ENCODE peak calls at places on chromosomes 1 and 21, in eight cellular contexts. One of them, this sample, is unnamed.

GRCh38 chr1:223745731-223746130 is 33.4 kb downstream of the CAPN2 start:
- DNase-seq in uterus: no peak
- DNase-seq in HepG2: no peak
- DNase-seq in HFFc6: no peak
- DNase-seq in astrocyte of the cerebellum: no peak
- DNase-seq in heart right ventricle: no peak
- DNase-seq in OCI-LY7: no peak
- DNase-seq in fibroblast of lung: peak; percentile 79
- DNase-seq in this sample: no peak

GRCh38 chr1:116772648-116773045 is 18.4 kb downstream of the CD2 start:
- DNase-seq in fibroblast of lung: peak; percentile 55
- DNase-seq in HepG2: no peak
- DNase-seq in HFFc6: no peak
- DNase-seq in heart right ventricle: no peak
- DNase-seq in OCI-LY7: no peak
- DNase-seq in astrocyte of the cerebellum: no peak
- DNase-seq in uterus: no peak
- DNase-seq in this sample: no peak

GRCh38 chr1:3552176-3552575 is 59.1 kb downstream of the MEGF6 start:
- DNase-seq in HepG2: no peak
- DNase-seq in astrocyte of the cerebellum: no peak
- DNase-seq in heart right ventricle: no peak
- DNase-seq in uterus: no peak
- DNase-seq in OCI-LY7: no peak
- DNase-seq in fibroblast of lung: no peak
- DNase-seq in HFFc6: no peak
- DNase-seq in this sample: no peak

GRCh38 chr1:31181515-31182343 is 58.0 kb downstream of the NKAIN1 start:
- DNase-seq in HepG2: peak; percentile 23
- DNase-seq in HFFc6: peak; percentile 14
- DNase-seq in uterus: peak; percentile 22
- DNase-seq in astrocyte of the cerebellum: no peak
- DNase-seq in heart right ventricle: peak; percentile 29
- DNase-seq in OCI-LY7: peak; percentile 52
- DNase-seq in fibroblast of lung: no peak
- DNase-seq in this sample: peak; percentile 73

GRCh38 chr1:18926315-18927081 is 24.1 kb upstream of the ALDH4A1 start:
- DNase-seq in astrocyte of the cerebellum: no peak
- DNase-seq in HFFc6: peak; percentile 94
- DNase-seq in fibroblast of lung: peak; percentile 96
- DNase-seq in heart right ventricle: peak; percentile 85
- DNase-seq in uterus: no peak
- DNase-seq in HepG2: no peak
- DNase-seq in OCI-LY7: peak; percentile 53
- DNase-seq in this sample: peak; percentile 93

GRCh38 chr21:36297938-36298572 is 21.9 kb upstream of the MORC3 start:
- DNase-seq in HFFc6: no peak
- DNase-seq in heart right ventricle: peak; percentile 38
- DNase-seq in fibroblast of lung: no peak
- DNase-seq in HepG2: peak; percentile 5
- DNase-seq in uterus: no peak
- DNase-seq in astrocyte of the cerebellum: no peak
- DNase-seq in OCI-LY7: peak; percentile 92
- DNase-seq in this sample: peak; percentile 84

GRCh38 chr1:29410476-29410875 is 174.2 kb downstream of the PTPRU start:
- DNase-seq in fibroblast of lung: no peak
- DNase-seq in heart right ventricle: no peak
- DNase-seq in OCI-LY7: no peak
- DNase-seq in HFFc6: no peak
- DNase-seq in astrocyte of the cerebellum: no peak
- DNase-seq in HepG2: no peak
- DNase-seq in uterus: no peak
- DNase-seq in this sample: no peak

GRCh38 chr1:214840366-214840765 is 237.4 kb downstream of the CENPF start:
- DNase-seq in HFFc6: no peak
- DNase-seq in fibroblast of lung: peak; percentile 82
- DNase-seq in HepG2: no peak
- DNase-seq in astrocyte of the cerebellum: peak; percentile 49
- DNase-seq in OCI-LY7: no peak
- DNase-seq in uterus: no peak
- DNase-seq in heart right ventricle: no peak
- DNase-seq in this sample: no peak

GRCh38 chr1:236066054-236066453 is 1.2 kb upstream of the NID1 start:
- DNase-seq in astrocyte of the cerebellum: no peak
- DNase-seq in heart right ventricle: peak; percentile 54
- DNase-seq in HepG2: no peak
- DNase-seq in OCI-LY7: no peak
- DNase-seq in uterus: no peak
- DNase-seq in fibroblast of lung: no peak
- DNase-seq in HFFc6: no peak
- DNase-seq in this sample: no peak

GRCh38 chr1:207817778-207818751 is 66.2 kb downstream of the CD46 start:
- DNase-seq in heart right ventricle: peak; percentile 62
- DNase-seq in HFFc6: no peak
- DNase-seq in HepG2: no peak
- DNase-seq in fibroblast of lung: no peak
- DNase-seq in astrocyte of the cerebellum: no peak
- DNase-seq in uterus: no peak
- DNase-seq in OCI-LY7: no peak
- DNase-seq in this sample: no peak

GRCh38 chr1:184027751-184028682 is 9.5 kb downstream of the COLGALT2 start:
- DNase-seq in HFFc6: no peak
- DNase-seq in OCI-LY7: no peak
- DNase-seq in astrocyte of the cerebellum: peak; percentile 19
- DNase-seq in heart right ventricle: no peak
- DNase-seq in fibroblast of lung: peak; percentile 37
- DNase-seq in uterus: no peak
- DNase-seq in HepG2: no peak
- DNase-seq in this sample: no peak

GRCh38 chr1:45913925-45914501 is 110.6 kb downstream of the MAST2 start:
- DNase-seq in uterus: no peak
- DNase-seq in HepG2: no peak
- DNase-seq in heart right ventricle: no peak
- DNase-seq in OCI-LY7: no peak
- DNase-seq in astrocyte of the cerebellum: no peak
- DNase-seq in HFFc6: peak; percentile 5
- DNase-seq in fibroblast of lung: peak; percentile 20
- DNase-seq in this sample: no peak

GRCh38 chr1:185786524-185786923 is 52.3 kb downstream of the HMCN1 start:
- DNase-seq in fibroblast of lung: peak; percentile 71
- DNase-seq in HepG2: no peak
- DNase-seq in heart right ventricle: no peak
- DNase-seq in OCI-LY7: no peak
- DNase-seq in uterus: no peak
- DNase-seq in astrocyte of the cerebellum: no peak
- DNase-seq in HFFc6: peak; percentile 63
- DNase-seq in this sample: no peak

GRCh38 chr1:205237526-205238484 is 10.1 kb downstream of the TMCC2 start:
- DNase-seq in OCI-LY7: no peak
- DNase-seq in HFFc6: no peak
- DNase-seq in HepG2: no peak
- DNase-seq in astrocyte of the cerebellum: no peak
- DNase-seq in heart right ventricle: no peak
- DNase-seq in uterus: no peak
- DNase-seq in fibroblast of lung: no peak
- DNase-seq in this sample: peak; percentile 57

GRCh38 chr1:159067699-159068621 is 8.6 kb downstream of the AIM2 start:
- DNase-seq in OCI-LY7: peak; percentile 97
- DNase-seq in astrocyte of the cerebellum: no peak
- DNase-seq in HFFc6: no peak
- DNase-seq in fibroblast of lung: no peak
- DNase-seq in heart right ventricle: no peak
- DNase-seq in uterus: no peak
- DNase-seq in HepG2: no peak
- DNase-seq in this sample: peak; percentile 58

GRCh38 chr1:207221934-207222351 is 99.5 kb upstream of the CD55 start:
- DNase-seq in HepG2: no peak
- DNase-seq in OCI-LY7: no peak
- DNase-seq in uterus: no peak
- DNase-seq in fibroblast of lung: no peak
- DNase-seq in HFFc6: no peak
- DNase-seq in astrocyte of the cerebellum: no peak
- DNase-seq in heart right ventricle: no peak
- DNase-seq in this sample: no peak

GRCh38 chr1:42815938-42816599 is 853 bp upstream of the ERMAP start:
- DNase-seq in HFFc6: no peak
- DNase-seq in HepG2: no peak
- DNase-seq in fibroblast of lung: peak; percentile 7
- DNase-seq in OCI-LY7: peak; percentile 3
- DNase-seq in astrocyte of the cerebellum: no peak
- DNase-seq in heart right ventricle: no peak
- DNase-seq in uterus: no peak
- DNase-seq in this sample: no peak

GRCh38 chr1:206464456-206464964 is 5.8 kb upstream of the IKBKE start:
- DNase-seq in heart right ventricle: no peak
- DNase-seq in OCI-LY7: no peak
- DNase-seq in uterus: no peak
- DNase-seq in HFFc6: peak; percentile 91
- DNase-seq in fibroblast of lung: peak; percentile 95
- DNase-seq in HepG2: no peak
- DNase-seq in astrocyte of the cerebellum: peak; percentile 78
- DNase-seq in this sample: no peak

GRCh38 chr1:65170511-65171142 is 22.6 kb downstream of the AK4 start:
- DNase-seq in uterus: peak; percentile 34
- DNase-seq in OCI-LY7: no peak
- DNase-seq in astrocyte of the cerebellum: peak; percentile 52
- DNase-seq in HFFc6: no peak
- DNase-seq in heart right ventricle: no peak
- DNase-seq in fibroblast of lung: no peak
- DNase-seq in HepG2: no peak
- DNase-seq in this sample: no peak

GRCh38 chr1:53047737-53048344 is 14.2 kb upstream of the PODN start:
- DNase-seq in uterus: no peak
- DNase-seq in OCI-LY7: peak; percentile 3
- DNase-seq in fibroblast of lung: peak; percentile 98
- DNase-seq in astrocyte of the cerebellum: peak; percentile 93
- DNase-seq in HFFc6: peak; percentile 67
- DNase-seq in HepG2: peak; percentile 6
- DNase-seq in heart right ventricle: no peak
- DNase-seq in this sample: no peak

GRCh38 chr1:222171005-222171404 is 376.9 kb downstream of the HHIPL2 start:
- DNase-seq in HepG2: peak; percentile 5
- DNase-seq in heart right ventricle: no peak
- DNase-seq in uterus: no peak
- DNase-seq in OCI-LY7: peak; percentile 24
- DNase-seq in HFFc6: peak; percentile 54
- DNase-seq in fibroblast of lung: peak; percentile 62
- DNase-seq in astrocyte of the cerebellum: peak; percentile 45
- DNase-seq in this sample: peak; percentile 33

GRCh38 chr1:5943373-5944068 is 48.7 kb downstream of the NPHP4 start:
- DNase-seq in HepG2: no peak
- DNase-seq in OCI-LY7: no peak
- DNase-seq in heart right ventricle: no peak
- DNase-seq in uterus: no peak
- DNase-seq in HFFc6: no peak
- DNase-seq in fibroblast of lung: no peak
- DNase-seq in astrocyte of the cerebellum: no peak
- DNase-seq in this sample: no peak
- TF ChIP-seq CTCF in HepG2: no peak
- TF ChIP-seq CTCF in OCI-LY7: no peak
- TF ChIP-seq CTCF in heart right ventricle: no peak
- TF ChIP-seq CTCF in uterus: no peak
- TF ChIP-seq CTCF in HFFc6: no peak
- TF ChIP-seq CTCF in fibroblast of lung: no peak
- TF ChIP-seq CTCF in astrocyte of the cerebellum: no peak
- TF ChIP-seq CTCF in this sample: no peak

GRCh38 chr21:22438428-22439086 is 1440.3 kb downstream of the NCAM2 start:
- DNase-seq in HFFc6: no peak
- DNase-seq in astrocyte of the cerebellum: no peak
- DNase-seq in heart right ventricle: no peak
- DNase-seq in uterus: no peak
- DNase-seq in fibroblast of lung: no peak
- DNase-seq in HepG2: no peak
- DNase-seq in OCI-LY7: no peak
- DNase-seq in this sample: no peak
- TF ChIP-seq CTCF in HFFc6: no peak
- TF ChIP-seq CTCF in astrocyte of the cerebellum: no peak
- TF ChIP-seq CTCF in heart right ventricle: no peak
- TF ChIP-seq CTCF in uterus: no peak
- TF ChIP-seq CTCF in fibroblast of lung: no peak
- TF ChIP-seq CTCF in HepG2: no peak
- TF ChIP-seq CTCF in OCI-LY7: no peak
- TF ChIP-seq CTCF in this sample: no peak

DNA sequence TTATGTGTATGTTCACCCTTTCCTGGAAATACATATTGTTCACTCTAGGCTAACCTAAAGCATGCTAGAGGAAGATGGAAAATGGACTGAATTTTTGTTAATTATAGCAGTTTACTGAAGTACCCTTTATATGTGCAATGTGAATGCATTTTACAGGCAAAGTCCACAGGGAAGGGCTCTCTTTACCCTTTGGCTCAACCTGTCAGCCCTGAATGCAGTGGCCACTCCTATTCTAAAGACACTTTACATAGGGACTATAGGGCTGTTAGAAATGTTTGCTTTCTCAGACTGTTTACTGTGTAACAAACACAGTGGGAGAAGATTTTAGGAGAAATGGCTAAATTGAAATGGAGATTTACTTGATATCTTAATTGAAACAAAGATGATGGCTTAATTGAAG is 78.5 kb downstream of the BRINP2 start:
- DNase-seq in HepG2: no peak
- DNase-seq in heart right ventricle: no peak
- DNase-seq in astrocyte of the cerebellum: no peak
- DNase-seq in uterus: no peak
- DNase-seq in HFFc6: no peak
- DNase-seq in fibroblast of lung: no peak
- DNase-seq in OCI-LY7: no peak
- DNase-seq in this sample: no peak
- TF ChIP-seq CTCF in HepG2: no peak
- TF ChIP-seq CTCF in heart right ventricle: no peak
- TF ChIP-seq CTCF in astrocyte of the cerebellum: no peak
- TF ChIP-seq CTCF in uterus: no peak
- TF ChIP-seq CTCF in HFFc6: no peak
- TF ChIP-seq CTCF in fibroblast of lung: no peak
- TF ChIP-seq CTCF in OCI-LY7: no peak
- TF ChIP-seq CTCF in this sample: no peak

DNA sequence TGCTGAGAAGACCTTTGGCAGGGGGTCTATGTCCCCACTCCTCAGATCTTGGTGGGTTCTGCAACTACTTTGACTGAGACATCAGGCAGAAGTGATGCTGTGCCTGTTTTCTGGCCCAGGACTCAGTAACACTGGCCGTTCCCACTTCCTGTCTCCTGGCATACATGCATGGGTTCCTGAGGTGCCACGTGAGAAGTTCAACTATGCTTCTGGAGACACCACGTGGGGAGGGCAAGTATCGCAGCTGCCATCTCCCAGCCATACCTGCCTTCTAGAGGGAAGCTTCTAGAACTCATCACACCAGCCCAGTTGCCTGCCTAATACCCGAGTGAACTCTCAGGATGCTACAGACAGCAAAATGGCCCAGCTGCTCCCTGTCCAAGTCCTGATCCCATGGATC is 65.8 kb downstream of the TRABD2B start:
- DNase-seq in HFFc6: no peak
- DNase-seq in astrocyte of the cerebellum: no peak
- DNase-seq in OCI-LY7: peak; percentile 17
- DNase-seq in HepG2: peak; percentile 71
- DNase-seq in heart right ventricle: no peak
- DNase-seq in uterus: no peak
- DNase-seq in fibroblast of lung: no peak
- DNase-seq in this sample: no peak
- TF ChIP-seq CTCF in HFFc6: no peak
- TF ChIP-seq CTCF in astrocyte of the cerebellum: no peak
- TF ChIP-seq CTCF in OCI-LY7: peak; percentile 48
- TF ChIP-seq CTCF in HepG2: peak; percentile 93
- TF ChIP-seq CTCF in heart right ventricle: no peak
- TF ChIP-seq CTCF in uterus: no peak
- TF ChIP-seq CTCF in fibroblast of lung: no peak
- TF ChIP-seq CTCF in this sample: no peak

This sample was measured in GM10248.